ENCODE peak calls at places on chromosomes 12 and 14, in ten cellular contexts. P, J, Z, W, T, S, V, L, Q and Y are unnamed samples.

GRCh38 chr12:18454330-18454729 is 193.0 kb downstream of the PIK3C2G start:
- DNase-seq in L (no peak), P (no peak), Z (no peak), T (no peak), S (no peak), J (no peak), V (no peak), Q (no peak), W (no peak), Y (no peak)

GRCh38 chr12:111887916-111888745 is 46.1 kb downstream of the MAPKAPK5 start:
- DNase-seq in S (no peak), T (no peak), Q (no peak), V (no peak), L (no peak), P (no peak), Z (no peak), W (no peak), J (peak), Y (no peak)

GRCh38 chr12:16258963-16259362 is 18.5 kb downstream of the SLC15A5 start:
- DNase-seq in L (no peak), V (no peak), Q (no peak), J (no peak), S (no peak), P (no peak), W (peak), Z (no peak), T (no peak), Y (no peak)

GRCh38 chr14:103483600-103483999 is 39.0 kb downstream of the CKB start:
- DNase-seq in L (peak), Z (no peak), P (no peak), J (no peak), T (no peak), W (peak), Q (peak), V (no peak), S (peak), Y (no peak)

GRCh38 chr12:946212-946611 is 3.3 kb downstream of the RAD52 start:
- DNase-seq in Q (no peak), P (no peak), S (peak), Z (no peak), V (no peak), J (no peak), T (no peak), W (peak), L (no peak), Y (no peak)

GRCh38 chr12:9364224-9365176 is 156.3 kb upstream of the PZP start:
- DNase-seq in L (no peak), Z (peak), V (no peak), S (no peak), P (no peak), T (no peak), Q (no peak), J (no peak), W (peak), Y (no peak)

GRCh38 chr14:90444077-90444696 is 47.4 kb downstream of the CALM1 start:
- DNase-seq in Q (no peak), T (no peak), W (peak), S (peak), Z (no peak), V (no peak), P (peak), J (no peak), L (no peak), Y (no peak)

GRCh38 chr14:69715725-69716482 is 51.0 kb upstream of the SRSF5 start:
- DNase-seq in J (peak), T (no peak), L (no peak), W (peak), V (no peak), Z (no peak), P (no peak), S (no peak), Q (peak), Y (peak)

GRCh38 chr12:81078469-81079196 is 754 bp downstream of the ACSS3 start:
- DNase-seq in L (no peak), J (no peak), V (no peak), S (no peak), P (peak), Q (peak), T (no peak), Z (no peak), W (peak), Y (no peak)

GRCh38 chr14:99320105-99320572 is 48.1 kb upstream of the BCL11B start:
- DNase-seq in Z (peak), L (no peak), J (no peak), V (peak), Q (no peak), S (no peak), T (peak), W (no peak), P (no peak), Y (peak)

GRCh38 chr12:119989619-119990381 is 764 bp downstream of the BICDL1 start:
- DNase-seq in T (peak), W (peak), V (peak), Q (peak), J (no peak), P (no peak), L (peak), S (peak), Z (peak), Y (no peak)

GRCh38 chr14:94349276-94349675 is 26.1 kb upstream of the SERPINA6 start:
- DNase-seq in Q (no peak), V (no peak), J (peak), W (no peak), T (no peak), Z (no peak), S (no peak), L (no peak), P (no peak), Y (no peak)

GRCh38 chr12:46825526-46826414 is at the start of gene SLC38A4:
- DNase-seq in W (peak), J (no peak), Z (no peak), V (no peak), Q (no peak), P (no peak), S (no peak), T (no peak), L (peak), Y (no peak)

GRCh38 chr12:26896913-26897312 is 40.9 kb downstream of the INTS13 start:
- DNase-seq in T (no peak), S (no peak), V (no peak), P (no peak), L (no peak), Q (no peak), J (no peak), Z (no peak), W (no peak), Y (no peak)

GRCh38 chr12:31491819-31492598 is 98.9 kb downstream of the DENND5B start:
- DNase-seq in Q (no peak), T (no peak), V (peak), S (peak), P (no peak), W (peak), J (no peak), Z (no peak), L (peak), Y (no peak)

GRCh38 chr12:10140001-10140400 is 10.0 kb upstream of the CLEC7A start:
- DNase-seq in S (peak), T (peak), Z (no peak), J (no peak), P (no peak), V (peak), L (no peak), W (peak), Q (no peak), Y (no peak)

GRCh38 chr14:67934851-67935250 is 115.3 kb downstream of the RAD51B start:
- DNase-seq in W (no peak), V (no peak), Z (no peak), T (no peak), P (no peak), L (no peak), S (no peak), Q (no peak), J (no peak), Y (no peak)

GRCh38 chr12:121089031-121089812 is 43.5 kb upstream of the P2RX7 start:
- DNase-seq in Z (no peak), L (no peak), V (no peak), P (no peak), J (no peak), T (no peak), Q (no peak), S (no peak), W (no peak), Y (no peak)

GRCh38 chr12:32826807-32827412 is 69.7 kb downstream of the PKP2 start:
- DNase-seq in Q (no peak), J (no peak), S (no peak), T (no peak), V (no peak), W (no peak), L (no peak), Z (no peak), P (no peak), Y (no peak)

GRCh38 chr14:31411218-31411727 is 9.1 kb downstream of the HEATR5A start:
- DNase-seq in Z (no peak), V (no peak), L (no peak), W (peak), P (no peak), J (no peak), Q (no peak), S (no peak), T (no peak), Y (no peak)